ENCODE peak calls at places on chromosome 7, in seven cellular contexts. P, F, L, T, G, O and R are unnamed samples.
A peak's percentile ranks its signal among the peaks of the same experiment; 100 is the strongest.

GRCh38 chr7:107076781-107077698 is 32.5 kb downstream of the PRKAR2B start:
- DNase-seq in P (peak; percentile 50), F (no peak), L (no peak), T (no peak), G (no peak), O (no peak), R (no peak)

GRCh38 chr7:127995157-127995865 is 35.9 kb downstream of the LRRC4 start:
- DNase-seq in P (no peak), F (peak; percentile 41), L (no peak), T (no peak), G (peak; percentile 64), O (no peak), R (no peak)

GRCh38 chr7:115822380-115822779 is 208.2 kb downstream of the TFEC start:
- DNase-seq in P (no peak), F (no peak), L (no peak), T (no peak), G (no peak), O (no peak), R (no peak)

GRCh38 chr7:114921636-114922150 is at the start of gene MDFIC:
- DNase-seq in P (peak; percentile 67), F (no peak), L (peak; percentile 38), T (peak; percentile 40), G (no peak), O (peak; percentile 63), R (no peak)

GRCh38 chr7:5528815-5529442 is 105.3 kb upstream of the TNRC18 start:
- DNase-seq in P (no peak), F (no peak), L (no peak), T (no peak), G (peak; percentile 36), O (no peak), R (no peak)

GRCh38 chr7:34849163-34849960 is 187.9 kb downstream of the DPY19L1 start:
- DNase-seq in P (no peak), F (no peak), L (no peak), T (no peak), G (peak; percentile 13), O (no peak), R (no peak)

GRCh38 chr7:73681031-73681430 is 2.2 kb downstream of the DNAJC30 start:
- DNase-seq in P (no peak), F (no peak), L (no peak), T (no peak), G (peak; percentile 86), O (no peak), R (no peak)

GRCh38 chr7:70334883-70335282 is 736.6 kb downstream of the AUTS2 start:
- DNase-seq in P (no peak), F (no peak), L (no peak), T (no peak), G (no peak), O (no peak), R (no peak)

GRCh38 chr7:92836489-92837213 is at the start of gene CDK6:
- DNase-seq in P (peak; percentile 65), F (no peak), L (peak; percentile 79), T (peak; percentile 69), G (peak; percentile 87), O (peak; percentile 80), R (peak; percentile 88)

GRCh38 chr7:4830176-4830575 is 31.7 kb downstream of the PAPOLB start:
- DNase-seq in P (peak; percentile 84), F (peak; percentile 20), L (peak; percentile 53), T (peak; percentile 70), G (peak; percentile 26), O (no peak), R (peak; percentile 78)

DNA sequence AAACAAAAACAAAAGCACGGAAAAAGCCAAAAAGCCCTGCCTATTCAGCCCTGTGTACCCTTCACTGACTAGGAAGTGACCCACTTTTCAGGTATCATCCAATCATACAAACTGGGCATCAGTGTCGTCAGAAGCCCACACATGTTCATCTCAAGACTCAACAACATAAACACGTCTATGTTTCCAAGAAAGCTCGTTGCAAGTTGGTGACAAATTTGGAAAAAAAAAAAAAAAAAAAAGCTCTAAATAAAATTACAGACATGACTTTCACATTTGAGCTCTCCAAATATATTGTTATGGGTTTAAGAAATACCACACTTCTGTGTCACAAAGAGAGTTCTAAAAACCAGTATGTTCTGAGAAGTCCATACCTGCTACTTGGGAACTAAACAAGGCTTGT is 204.7 kb upstream of the KLF14 start:
- DNase-seq in P (no peak), F (no peak), L (no peak), T (no peak), G (peak; percentile 67), O (no peak), R (no peak)
- H3K4me3 ChIP-seq in P (no peak overlapping the region), F (peak overlapping the region; percentile 80), L (no peak overlapping the region), T (no peak overlapping the region), G (no peak overlapping the region), O (no peak overlapping the region), R (no peak overlapping the region)

GRCh38 chr7:604884-605531 is 85.4 kb upstream of the PDGFA start:
- DNase-seq in P (no peak), F (no peak), L (no peak), T (no peak), G (no peak), O (no peak), R (no peak)

GRCh38 chr7:605661-606450 is 86.2 kb upstream of the PDGFA start:
- DNase-seq in P (no peak), F (no peak), L (no peak), T (no peak), G (no peak), O (no peak), R (no peak)

GRCh38 chr7:602341-603141 is 82.9 kb upstream of the PDGFA start:
- DNase-seq in P (no peak), F (no peak), L (peak; percentile 21), T (no peak), G (peak; percentile 17), O (peak; percentile 78), R (no peak)

GRCh38 chr7:603152-603941 is 83.7 kb upstream of the PDGFA start:
- DNase-seq in P (no peak), F (no peak), L (no peak), T (no peak), G (no peak), O (no peak), R (no peak)

GRCh38 chr7:604038-604883 is 84.6 kb upstream of the PDGFA start:
- DNase-seq in P (peak; percentile 90), F (no peak), L (peak; percentile 82), T (peak; percentile 41), G (peak; percentile 18), O (peak; percentile 98), R (no peak)
- H3K4me3 ChIP-seq in P (no peak overlapping the region), F (no peak overlapping the region), L (peak overlapping the region; percentile 27), T (no peak overlapping the region), G (no peak overlapping the region), O (peak overlapping the region; percentile 34), R (no peak overlapping the region)

GRCh38 chr7:26374665-26375373 is 83.2 kb downstream of the SNX10 start:
- DNase-seq in P (no peak), F (no peak), L (no peak), T (no peak), G (no peak), O (no peak), R (no peak)

GRCh38 chr7:26372211-26372610 is 80.5 kb downstream of the SNX10 start:
- DNase-seq in P (no peak), F (no peak), L (no peak), T (no peak), G (no peak), O (no peak), R (no peak)

GRCh38 chr7:26376208-26376917 is 84.7 kb downstream of the SNX10 start:
- DNase-seq in P (peak; percentile 83), F (no peak), L (peak; percentile 39), T (peak; percentile 77), G (peak; percentile 27), O (no peak), R (peak; percentile 60)

GRCh38 chr7:26372738-26373137 is 81.1 kb downstream of the SNX10 start:
- DNase-seq in P (no peak), F (no peak), L (no peak), T (no peak), G (no peak), O (no peak), R (no peak)

DNA sequence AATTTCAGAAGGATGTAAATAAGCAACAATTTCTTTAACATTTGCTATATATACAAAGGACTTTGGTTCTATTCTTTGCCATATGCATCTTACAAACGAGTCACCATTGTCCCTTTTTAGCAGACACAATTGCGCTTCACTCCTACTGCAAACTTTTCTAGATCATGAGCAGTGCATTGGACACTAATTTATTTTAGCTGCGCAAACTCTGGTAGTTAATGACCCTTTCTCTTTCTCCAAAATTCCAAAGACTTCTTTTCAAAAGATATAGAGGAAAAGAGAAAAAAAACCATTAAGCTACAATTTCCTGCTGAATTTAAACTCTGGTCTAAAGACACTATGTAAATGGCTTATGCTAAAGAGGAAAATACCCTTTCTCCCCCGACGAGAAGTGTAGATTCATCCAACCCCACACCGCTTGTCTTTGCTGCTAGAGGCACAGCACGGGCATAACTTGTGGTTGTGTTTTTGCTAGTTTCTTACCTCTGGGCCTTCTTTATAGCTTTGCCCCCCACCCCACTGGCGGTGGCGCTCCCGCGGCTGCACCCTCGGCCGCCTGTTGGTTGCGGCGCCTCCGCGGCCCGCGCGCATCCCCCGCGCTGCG is 84.0 kb downstream of the SNX10 start:
- DNase-seq in P (no peak), F (no peak), L (no peak), T (no peak), G (peak; percentile 9), O (no peak), R (no peak)
- H3K4me3 ChIP-seq in P (peak overlapping the region; percentile 50), F (no peak overlapping the region), L (peak overlapping the region; percentile 69), T (no peak overlapping the region), G (peak overlapping the region; percentile 55), O (peak overlapping the region; percentile 48), R (peak overlapping the region; percentile 51)

GRCh38 chr7:54664235-54665228 is 94.5 kb downstream of the SEC61G start:
- DNase-seq in P (peak; percentile 84), F (no peak), L (peak; percentile 72), T (peak; percentile 57), G (peak; percentile 43), O (no peak), R (peak; percentile 81)
- H3K4me3 ChIP-seq in P (no peak overlapping the region), F (peak overlapping the region; percentile 1), L (peak overlapping the region; percentile 46), T (no peak overlapping the region), G (peak overlapping the region; percentile 24), O (peak overlapping the region; percentile 57), R (peak overlapping the region; percentile 40)

GRCh38 chr7:24595671-24596418 is 22.6 kb downstream of the PALS2 start:
- DNase-seq in P (no peak), F (no peak), L (no peak), T (no peak), G (no peak), O (no peak), R (no peak)
- H3K4me3 ChIP-seq in P (no peak overlapping the region), F (no peak overlapping the region), L (no peak overlapping the region), T (no peak overlapping the region), G (no peak overlapping the region), O (no peak overlapping the region), R (no peak overlapping the region)

GRCh38 chr7:140674356-140674800 is 1.6 kb downstream of the ADCK2 start:
- DNase-seq in P (no peak), F (no peak), L (peak; percentile 42), T (peak; percentile 31), G (no peak), O (no peak), R (no peak)
- H3K4me3 ChIP-seq in P (no peak overlapping the region), F (no peak overlapping the region), L (peak overlapping the region; percentile 83), T (no peak overlapping the region), G (no peak overlapping the region), O (peak overlapping the region; percentile 99), R (no peak overlapping the region)

DNA sequence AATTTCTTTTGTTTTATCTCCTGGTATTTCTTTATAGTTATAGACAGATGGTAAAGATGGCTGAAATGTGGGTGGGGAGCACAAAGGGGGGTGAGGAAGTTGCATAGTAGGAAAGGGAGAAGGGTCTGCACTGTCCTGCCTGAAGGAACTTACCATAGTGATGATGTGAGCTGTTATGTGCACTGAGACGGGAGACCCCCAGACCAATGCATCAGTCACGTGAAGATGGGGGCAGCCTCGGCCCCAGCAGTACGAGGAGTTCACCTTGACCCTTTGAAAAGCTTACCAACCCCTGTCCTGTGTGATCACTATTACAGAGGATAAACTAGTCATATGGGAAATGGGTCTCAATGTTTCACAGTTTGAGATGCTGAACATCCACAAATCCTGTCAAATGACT is 316.3 kb downstream of the TNS3 start:
- DNase-seq in P (peak; percentile 35), F (no peak), L (no peak), T (no peak), G (no peak), O (peak; percentile 31), R (peak; percentile 13)
- H3K4me3 ChIP-seq in P (no peak overlapping the region), F (no peak overlapping the region), L (no peak overlapping the region), T (no peak overlapping the region), G (no peak overlapping the region), O (no peak overlapping the region), R (no peak overlapping the region)